ENCODE peak calls at places on chromosomes 3 and 15, in six cellular contexts. S, X, D, B, P and E are unnamed samples. For H3K4me1, the result is how much of the 10 kb centered on the place peaks cover.

GRCh38 chr3:152977356-152977755 is 142.4 kb downstream of the P2RY1 start:
- DNase-seq in X (no peak), D (no peak), S (no peak), B (no peak), P (no peak), E (no peak)

GRCh38 chr15:44598892-44599291 is 61.9 kb downstream of the EIF3J start:
- DNase-seq in B (no peak), S (no peak), D (peak), P (no peak), X (no peak), E (no peak)

GRCh38 chr15:51680316-51680715 is 987 bp upstream of the SCG3 start:
- DNase-seq in X (no peak), S (no peak), B (no peak), D (no peak), P (no peak), E (no peak)

GRCh38 chr3:184937611-184938010 is 125.6 kb downstream of the VPS8 start:
- DNase-seq in X (no peak), B (no peak), D (no peak), S (no peak), P (no peak), E (peak)

GRCh38 chr3:42572278-42572677 is 9.5 kb downstream of the SEC22C start:
- DNase-seq in S (peak), X (no peak), P (no peak), B (no peak), D (peak), E (peak)

GRCh38 chr3:59772416-59773408 is 722.9 kb upstream of the CFAP20DC start:
- DNase-seq in D (no peak), P (no peak), B (no peak), X (no peak), S (no peak), E (no peak)

GRCh38 chr15:30065025-30065801 is 17.5 kb upstream of the GOLGA8J start:
- DNase-seq in P (no peak), X (no peak), D (no peak), S (no peak), B (no peak), E (no peak)

GRCh38 chr15:48355377-48355776 is 24.1 kb downstream of the DUT start:
- DNase-seq in X (no peak), B (no peak), S (peak), D (no peak), P (no peak), E (no peak)

GRCh38 chr3:150377601-150378466 is 30.3 kb upstream of the TSC22D2 start:
- DNase-seq in S (no peak), B (no peak), D (no peak), X (no peak), P (no peak), E (no peak)

GRCh38 chr15:22895465-22896190 is 57.2 kb downstream of the NIPA2 start:
- DNase-seq in D (peak), P (peak), B (no peak), X (no peak), S (peak), E (no peak)

GRCh38 chr3:45473841-45474240 is 85.5 kb downstream of the LARS2 start:
- DNase-seq in P (no peak), X (no peak), D (no peak), B (no peak), S (no peak), E (peak)

GRCh38 chr3:169657351-169658124 is 6.0 kb downstream of the MECOM start:
- DNase-seq in S (peak), B (no peak), D (no peak), P (peak), X (no peak), E (no peak)

GRCh38 chr3:46496745-46497555 is 826 bp upstream of the RTP3 start:
- DNase-seq in X (no peak), S (no peak), D (no peak), P (no peak), B (no peak), E (peak)

GRCh38 chr15:35308802-35309201 is 223.7 kb upstream of the NANOGP8 start:
- DNase-seq in B (no peak), P (no peak), X (no peak), D (no peak), S (peak), E (peak)

GRCh38 chr3:48430359-48431101 is 644 bp upstream of the PLXNB1 start:
- DNase-seq in X (peak), S (no peak), P (no peak), D (no peak), B (no peak), E (no peak)

GRCh38 chr3:48431224-48432029 is 1.5 kb upstream of the PLXNB1 start:
- DNase-seq in P (no peak), D (no peak), B (no peak), S (no peak), X (peak), E (no peak)

GRCh38 chr3:48428088-48428862 is 1.6 kb downstream of the PLXNB1 start:
- DNase-seq in S (peak), P (peak), B (no peak), X (peak), D (no peak), E (no peak)

GRCh38 chr3:48428863-48429415 is 947 bp downstream of the PLXNB1 start:
- DNase-seq in P (peak), D (peak), B (no peak), X (peak), S (peak), E (peak)

DNA sequence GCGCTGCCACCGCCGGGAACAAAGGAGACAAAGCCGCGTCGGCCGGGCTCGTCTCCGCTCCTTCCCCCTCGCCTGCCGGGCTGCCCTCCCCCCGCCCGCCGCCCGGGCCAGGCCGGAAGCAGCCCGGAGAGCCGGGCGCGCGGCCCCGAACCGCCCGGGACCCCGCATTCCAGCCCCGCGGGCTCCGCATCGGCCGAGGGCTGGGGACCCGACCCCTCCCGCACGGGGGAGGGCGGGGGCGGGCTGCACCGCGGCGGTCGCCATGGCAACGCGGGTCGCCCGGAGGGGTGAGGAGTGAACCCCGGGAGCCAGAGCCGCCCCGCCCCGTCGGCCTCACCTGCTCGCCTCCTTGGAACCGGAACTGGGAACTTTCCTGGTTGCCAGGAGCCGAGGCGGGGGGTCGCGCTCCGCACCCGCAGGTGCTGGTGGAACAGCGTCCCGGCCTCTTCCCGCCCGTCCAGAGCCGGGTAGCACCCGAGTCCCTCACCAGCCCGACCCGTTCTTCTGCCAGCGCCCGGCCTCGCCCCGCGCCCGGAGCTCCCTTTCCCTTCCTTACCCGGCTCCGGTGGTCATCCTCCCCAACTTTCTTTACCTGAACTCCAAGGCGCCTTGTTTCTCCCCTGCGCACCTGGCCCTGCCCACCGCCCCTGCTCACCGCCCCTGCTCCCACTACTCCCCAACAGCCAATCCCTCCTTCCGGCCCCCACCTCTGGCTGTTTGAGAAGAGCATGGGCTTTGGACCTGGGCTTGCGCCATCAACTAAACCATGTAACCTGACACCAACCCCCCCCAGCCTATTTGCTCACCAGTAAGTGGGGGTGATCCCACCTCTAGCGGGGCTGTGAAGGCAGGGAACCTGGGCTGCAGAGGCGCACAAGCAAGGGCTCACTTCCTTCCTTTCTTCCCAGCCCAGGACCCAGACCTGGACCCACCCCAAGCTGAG is at the start of gene PLXNB1:
- DNase-seq in S (peak), P (peak), X (peak), D (peak), B (peak), E (peak)
- H3K4me1 ChIP-seq in S (half or more), P (half or more), X (half or more), D (under half), B (under half), E (under half)

DNA sequence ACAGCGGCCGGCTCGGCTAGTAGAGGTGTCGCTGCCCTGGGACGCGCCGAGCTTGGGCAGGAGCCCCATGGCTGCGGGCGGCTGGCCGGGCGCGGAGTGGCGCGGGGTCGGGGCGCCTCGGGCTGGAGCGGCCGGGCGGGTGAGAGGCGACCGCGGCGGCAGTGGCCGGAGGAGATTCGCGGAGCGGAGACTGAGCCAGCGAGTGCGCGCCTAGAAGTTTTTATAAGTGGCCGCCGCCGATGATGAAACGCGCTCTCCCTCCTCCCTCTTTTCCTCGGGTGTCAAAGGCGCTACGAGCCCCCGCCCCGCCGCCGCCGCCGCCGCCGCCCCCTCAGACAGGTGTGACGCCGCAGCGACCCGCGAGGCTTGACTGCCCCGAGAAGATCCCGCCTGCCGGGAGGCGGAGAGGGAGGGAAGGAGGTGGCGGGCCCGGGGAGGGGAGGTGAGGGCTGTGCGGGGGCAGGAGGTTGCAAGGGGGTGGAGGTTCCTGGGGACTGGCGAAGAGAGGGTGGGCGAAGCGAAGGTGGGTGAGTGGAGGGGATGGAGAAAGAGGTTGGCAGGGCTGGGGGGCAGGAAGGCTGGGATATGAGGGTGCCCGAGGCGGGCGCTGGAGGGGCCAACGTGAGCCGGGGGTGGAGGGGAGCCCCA is at the start of gene SLCO2A1:
- DNase-seq in B (no peak), X (peak), D (peak), P (peak), S (peak), E (peak)
- H3K4me3 ChIP-seq in B (peak), X (peak), D (no peak), P (peak), S (peak), E (peak)

GRCh38 chr3:154584041-154584440 is 154.1 kb upstream of the GPR149 start:
- DNase-seq in D (peak), X (no peak), B (no peak), P (no peak), S (no peak), E (no peak)
- TF ChIP-seq CTCF in D (no peak), X (no peak), B (no peak), P (no peak), S (no peak), E (no peak)

GRCh38 chr3:139127101-139127500 is 82.4 kb upstream of the PRR23C start:
- DNase-seq in D (no peak), P (no peak), S (no peak), X (no peak), B (no peak), E (no peak)
- H3K4me1 ChIP-seq in D (under half), P (under half), S (under half), X (under half), B (under half), E (under half)

DNA sequence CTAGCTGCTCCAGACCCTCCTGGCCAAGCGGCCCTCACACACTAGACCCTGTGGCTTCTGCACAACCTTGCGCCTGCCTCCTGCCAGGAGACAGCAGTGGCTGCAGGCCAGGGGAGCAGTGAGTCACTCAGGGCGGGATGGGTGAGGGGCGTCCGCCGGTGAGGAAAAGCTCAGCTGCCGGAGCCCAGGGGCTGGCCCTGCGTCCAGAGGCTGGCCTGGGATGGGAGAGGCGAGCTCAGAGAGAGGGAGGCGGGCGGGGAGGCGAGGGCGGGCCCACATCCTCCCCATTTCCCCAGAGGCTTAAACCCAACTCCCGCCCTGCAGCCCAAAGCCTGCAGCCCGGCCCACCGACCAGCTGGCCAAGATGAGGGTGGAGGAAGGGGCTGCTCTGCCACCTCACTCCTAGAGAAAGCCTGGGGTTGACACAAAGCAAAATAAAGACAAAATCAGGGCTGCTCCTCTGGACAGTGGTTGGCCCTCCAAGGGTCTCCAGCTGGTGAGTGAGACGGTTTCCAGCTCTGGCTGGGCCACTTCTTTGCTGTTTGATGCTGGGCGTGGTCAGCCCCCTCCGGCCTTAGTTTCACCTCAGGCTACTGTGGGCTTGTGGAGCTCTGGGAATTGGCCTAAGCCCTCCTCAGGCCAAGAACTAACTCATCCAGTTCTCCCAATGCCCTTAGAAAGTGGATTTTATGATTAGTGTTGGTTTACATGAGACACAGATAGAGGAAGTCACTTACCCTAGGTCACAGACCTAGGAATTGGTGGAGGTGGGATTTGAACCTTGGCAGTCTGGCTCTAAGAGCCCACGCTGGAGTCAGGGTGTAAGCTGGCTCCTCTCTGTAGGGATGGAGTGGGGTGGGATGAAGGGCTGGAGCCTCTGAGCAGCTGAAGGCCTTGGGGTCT is 50.6 kb downstream of the IQSEC1 start:
- DNase-seq in X (peak), P (peak), B (peak), S (peak), D (peak), E (peak)
- H3K4me3 ChIP-seq in X (peak), P (peak), B (peak), S (no peak), D (peak), E (peak)